ENCODE peak calls at places on chromosomes 13 and 19, in five cellular contexts. H, N, G, A and X are unnamed samples.

GRCh38 chr13:20441879-20442278 is 83.8 kb downstream of the CRYL1 start:
- DNase-seq in H (peak), N (peak), G (no peak), A (no peak), X (no peak)

GRCh38 chr19:6103217-6103644 is 7.1 kb downstream of the RFX2 start:
- DNase-seq in H (peak), N (no peak), G (no peak), A (peak), X (peak)

GRCh38 chr13:97253581-97254293 is 31.6 kb downstream of the MBNL2 start:
- DNase-seq in H (no peak), N (no peak), G (no peak), A (no peak), X (peak)

GRCh38 chr19:4596033-4596904 is 36.8 kb upstream of the SEMA6B start:
- DNase-seq in H (no peak), N (no peak), G (no peak), A (no peak), X (peak)

GRCh38 chr19:31233288-31233687 is 115.9 kb downstream of the TSHZ3 start:
- DNase-seq in H (no peak), N (no peak), G (no peak), A (peak), X (no peak)

GRCh38 chr13:27794921-27795717 is 2.8 kb downstream of the GSX1 start:
- DNase-seq in H (no peak), N (no peak), G (peak), A (no peak), X (no peak)

GRCh38 chr13:100184095-100184494 is 95.2 kb downstream of the PCCA start:
- DNase-seq in H (no peak), N (no peak), G (no peak), A (no peak), X (no peak)

GRCh38 chr13:74866151-74866550 is 615.8 kb downstream of the TBC1D4 start:
- DNase-seq in H (no peak), N (no peak), G (no peak), A (no peak), X (no peak)

GRCh38 chr19:6379744-6380143 is 4.0 kb upstream of the PSPN start:
- DNase-seq in H (no peak), N (no peak), G (no peak), A (no peak), X (no peak)

GRCh38 chr19:33535176-33535575 is 13.6 kb upstream of the PEPD start:
- DNase-seq in H (peak), N (no peak), G (no peak), A (no peak), X (no peak)

GRCh38 chr13:94217370-94217769 is 262.1 kb downstream of the DCT start:
- DNase-seq in H (peak), N (no peak), G (no peak), A (peak), X (no peak)

GRCh38 chr13:36158606-36159005 is 27.4 kb upstream of the DCLK1 start:
- DNase-seq in H (no peak), N (no peak), G (no peak), A (no peak), X (peak)

GRCh38 chr13:22717036-22717435 is 463.7 kb upstream of the SGCG start:
- DNase-seq in H (no peak), N (no peak), G (no peak), A (no peak), X (no peak)

GRCh38 chr19:51029718-51030117 is 3.3 kb upstream of the KLK11 start:
- DNase-seq in H (no peak), N (no peak), G (no peak), A (no peak), X (no peak)

GRCh38 chr19:15721208-15721607 is 6.6 kb upstream of the OR10H2 start:
- DNase-seq in H (no peak), N (no peak), G (no peak), A (no peak), X (no peak)

GRCh38 chr13:40503966-40504591 is 162.4 kb downstream of the FOXO1 start:
- DNase-seq in H (peak), N (no peak), G (no peak), A (peak), X (peak)

GRCh38 chr13:94620286-94620896 is 18.7 kb downstream of the GPR180 start:
- DNase-seq in H (peak), N (peak), G (no peak), A (peak), X (peak)

GRCh38 chr13:21011378-21011777 is 50.0 kb downstream of the LATS2 start:
- DNase-seq in H (no peak), N (no peak), G (no peak), A (peak), X (no peak)

GRCh38 chr13:107216046-107216715 is 648.2 kb upstream of the ARGLU1 start:
- DNase-seq in H (no peak), N (no peak), G (no peak), A (no peak), X (peak)

GRCh38 chr13:29922896-29923295 is 72.5 kb upstream of the UBL3 start:
- DNase-seq in H (peak), N (no peak), G (no peak), A (peak), X (no peak)

GRCh38 chr19:28437390-28438346 is 775.3 kb downstream of the UQCRFS1 start:
- DNase-seq in H (no peak), N (no peak), G (peak), A (no peak), X (no peak)

GRCh38 chr19:28436320-28436719 is 776.6 kb downstream of the UQCRFS1 start:
- DNase-seq in H (no peak), N (no peak), G (no peak), A (no peak), X (no peak)

GRCh38 chr19:28430214-28430613 is 782.7 kb downstream of the UQCRFS1 start:
- DNase-seq in H (no peak), N (no peak), G (peak), A (no peak), X (no peak)

GRCh38 chr19:28435551-28436261 is 777.2 kb downstream of the UQCRFS1 start:
- DNase-seq in H (no peak), N (no peak), G (no peak), A (no peak), X (no peak)
- H3K4me2 ChIP-seq in H (no peak), N (no peak), G (no peak), A (no peak), X (no peak)

DNA sequence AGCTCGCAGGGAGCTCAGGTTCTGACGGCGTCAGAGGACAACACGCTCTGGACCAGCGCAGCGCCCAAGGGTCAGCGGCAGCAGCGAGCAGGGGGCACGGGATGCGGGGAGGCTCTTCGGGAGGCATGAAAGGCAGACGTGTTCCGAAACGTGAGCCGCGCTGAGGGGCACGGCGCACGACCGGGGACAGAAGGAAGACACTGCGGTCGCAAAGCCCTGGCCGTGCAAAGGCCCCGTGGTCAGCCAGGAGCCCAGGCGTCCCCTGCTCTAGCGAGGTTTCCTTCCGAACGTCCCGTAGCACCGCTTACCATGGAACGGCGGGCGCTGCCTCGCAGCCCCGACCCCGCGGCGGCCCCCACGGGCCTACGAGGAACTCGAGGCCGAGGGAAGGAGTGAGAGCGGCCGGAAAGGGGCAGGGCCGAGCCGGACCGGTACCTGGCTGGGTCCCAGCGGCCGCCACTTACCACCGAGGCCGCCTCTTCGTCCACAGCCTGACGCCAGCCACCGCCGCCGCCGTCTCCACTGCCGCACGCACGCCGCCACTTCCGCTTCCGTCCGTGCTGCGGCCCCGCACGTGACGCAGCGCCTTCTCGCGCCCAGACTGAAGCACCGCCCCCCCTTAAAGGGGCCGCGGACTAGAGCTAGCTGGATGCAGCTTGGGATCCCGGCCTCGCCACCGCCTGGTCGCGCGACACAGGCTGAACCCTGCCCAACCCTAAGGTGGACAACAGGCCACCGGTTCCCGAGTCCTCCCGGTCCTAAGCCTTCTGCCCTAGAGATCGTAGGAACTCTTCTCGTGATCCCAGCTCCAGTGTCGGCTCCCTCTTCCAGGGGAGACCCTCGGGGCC is 9.4 kb downstream of the ABHD17A start:
- DNase-seq in H (peak), N (peak), G (peak), A (peak), X (peak)
- H3K14ac ChIP-seq in H (peak), N (peak), G (no peak), A (peak), X (peak)

DNA sequence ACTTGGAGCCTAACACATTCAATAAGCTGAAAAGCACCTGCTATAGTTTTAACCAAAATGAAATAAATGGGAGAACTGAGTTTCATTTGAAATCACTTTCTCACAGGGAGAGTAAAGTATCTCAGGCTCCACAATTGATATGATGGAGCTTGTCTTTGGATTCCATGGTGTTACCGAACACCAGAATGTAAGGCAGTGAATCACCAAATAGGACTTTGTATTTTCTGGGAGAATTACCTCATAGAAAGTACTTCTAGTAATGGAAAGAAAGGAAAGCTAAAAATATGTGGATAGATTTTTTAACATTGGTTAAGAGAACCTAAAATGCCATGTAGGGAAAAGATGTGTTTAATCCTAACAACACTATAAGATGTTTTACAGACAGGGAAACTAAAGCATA is 123.6 kb downstream of the NALCN start:
- DNase-seq in H (peak), N (no peak), G (no peak), A (no peak), X (no peak)
- H3K4me2 ChIP-seq in H (no peak), N (no peak), G (no peak), A (no peak), X (no peak)

GRCh38 chr19:12784394-12784870 is 6.9 kb upstream of the JUNB start:
- DNase-seq in H (peak), N (no peak), G (no peak), A (peak), X (peak)
- H3K14ac ChIP-seq in H (peak), N (no peak), G (no peak), A (no peak), X (peak)

DNA sequence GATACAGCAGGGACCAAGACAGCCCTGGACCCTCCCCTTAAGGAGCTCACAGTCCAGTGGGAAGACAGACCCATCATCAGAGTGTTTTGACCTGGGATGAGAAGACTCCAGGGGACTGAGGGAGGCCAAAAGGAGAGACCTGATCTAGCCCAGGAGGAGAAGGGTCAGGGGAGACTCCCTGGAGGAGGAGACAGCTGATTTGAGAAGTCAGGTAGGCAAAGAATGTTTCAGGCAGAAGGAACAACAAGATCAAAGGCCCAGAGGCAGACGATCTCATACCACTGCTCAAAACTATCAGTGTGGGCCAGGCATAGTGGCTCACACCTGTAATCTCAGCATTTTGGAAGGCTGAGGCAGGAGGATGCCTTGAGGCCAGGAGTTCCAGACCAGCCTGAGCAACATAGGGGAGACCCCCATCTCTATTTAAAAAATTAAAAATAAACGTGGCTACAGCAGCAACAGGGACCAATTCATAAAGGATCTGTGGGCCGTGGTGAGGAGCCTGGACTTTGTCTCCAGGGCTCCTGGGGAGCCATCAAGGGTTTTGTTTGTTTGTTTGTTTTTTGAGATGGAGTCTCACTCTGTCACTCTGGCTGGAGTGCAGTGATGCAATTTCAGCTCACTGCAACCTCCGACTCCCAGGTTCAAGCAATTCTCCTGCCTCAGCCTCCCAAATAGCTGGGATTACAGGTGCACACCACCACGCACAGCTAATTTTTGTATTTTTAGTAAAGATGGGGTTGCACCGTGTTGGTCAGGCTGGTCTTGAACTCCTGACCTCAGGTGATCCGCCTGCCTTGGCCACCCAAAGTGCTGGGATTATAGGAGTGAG is 2.2 kb upstream of the COX6B1 start:
- DNase-seq in H (no peak), N (no peak), G (no peak), A (no peak), X (peak)
- H3K4me2 ChIP-seq in H (no peak), N (no peak), G (peak), A (no peak), X (no peak)

GRCh38 chr13:31846984-31847752 is 107.8 kb downstream of the RXFP2 start:
- DNase-seq in H (no peak), N (no peak), G (no peak), A (peak), X (no peak)
- H3K14ac ChIP-seq in H (no peak), N (no peak), G (no peak), A (no peak), X (no peak)

GRCh38 chr13:91557328-91557727 is 158.9 kb downstream of the GPC5 start:
- DNase-seq in H (no peak), N (no peak), G (no peak), A (no peak), X (no peak)
- H3K4me2 ChIP-seq in H (no peak), N (no peak), G (no peak), A (no peak), X (no peak)

GRCh38 chr19:13195678-13196077 is 45.5 kb downstream of the IER2 start:
- DNase-seq in H (no peak), N (no peak), G (peak), A (no peak), X (peak)
- H3K14ac ChIP-seq in H (no peak), N (no peak), G (no peak), A (no peak), X (no peak)

DNA sequence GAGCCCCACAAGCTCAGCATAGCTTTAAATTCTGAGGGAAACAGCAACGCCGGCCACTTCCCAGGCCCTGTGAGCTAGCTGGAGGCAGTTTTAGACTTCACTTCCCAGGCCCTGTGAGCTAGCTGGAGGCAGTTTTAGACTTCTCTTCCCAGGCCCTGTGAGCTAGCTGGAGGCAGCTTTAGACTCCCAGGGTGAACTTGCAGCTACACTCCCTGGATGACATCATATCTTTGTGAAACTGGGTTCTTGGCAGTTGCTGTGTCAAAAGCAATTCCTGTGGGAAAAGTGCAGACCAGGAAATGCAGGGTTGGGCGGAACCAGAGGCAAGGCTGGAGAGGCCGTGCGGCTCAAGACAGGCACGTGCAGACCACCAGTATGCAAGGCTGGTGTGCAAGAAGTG is 12.7 kb downstream of the SOX1 start:
- DNase-seq in H (no peak), N (no peak), G (no peak), A (no peak), X (no peak)
- H3K4me2 ChIP-seq in H (no peak), N (no peak), G (peak), A (no peak), X (no peak)